ENCODE peak calls at places on chromosomes 6 and 20, in four cellular contexts. One of them, this sample, is unnamed. For H3K4me1, the result is how much of the 10 kb centered on the place peaks cover.

GRCh38 chr6:33252758-33253157 is 18.9 kb downstream of the VPS52 start:
- DNase-seq in esophagus squamous epithelium: no peak
- DNase-seq in cardiac muscle cell: no peak
- DNase-seq in ovary: no peak
- DNase-seq in this sample: no peak

GRCh38 chr6:157157228-157157627 is 166.1 kb downstream of the TMEM242 start:
- DNase-seq in esophagus squamous epithelium: no peak
- DNase-seq in ovary: no peak
- DNase-seq in cardiac muscle cell: no peak
- DNase-seq in this sample: no peak

GRCh38 chr6:6005467-6006427 is 978 bp downstream of the NRN1 start:
- DNase-seq in cardiac muscle cell: no peak
- DNase-seq in esophagus squamous epithelium: no peak
- DNase-seq in ovary: no peak
- DNase-seq in this sample: no peak

GRCh38 chr20:63931735-63932134 is 24.5 kb downstream of the UCKL1 start:
- DNase-seq in esophagus squamous epithelium: no peak
- DNase-seq in cardiac muscle cell: no peak
- DNase-seq in ovary: no peak
- DNase-seq in this sample: no peak

GRCh38 chr6:32967151-32968091 is 973 bp upstream of the BRD2 start:
- DNase-seq in esophagus squamous epithelium: no peak
- DNase-seq in ovary: no peak
- DNase-seq in cardiac muscle cell: no peak
- DNase-seq in this sample: peak

GRCh38 chr20:45993197-45993951 is 15.3 kb upstream of the MMP9 start:
- DNase-seq in ovary: no peak
- DNase-seq in cardiac muscle cell: peak
- DNase-seq in esophagus squamous epithelium: no peak
- DNase-seq in this sample: no peak

GRCh38 chr20:3296256-3297095 is 57.5 kb upstream of the SLC4A11 start:
- DNase-seq in cardiac muscle cell: no peak
- DNase-seq in esophagus squamous epithelium: no peak
- DNase-seq in ovary: no peak
- DNase-seq in this sample: no peak

GRCh38 chr6:30727920-30728605 is 7.9 kb downstream of the TUBB start:
- DNase-seq in ovary: no peak
- DNase-seq in esophagus squamous epithelium: no peak
- DNase-seq in cardiac muscle cell: no peak
- DNase-seq in this sample: no peak

GRCh38 chr20:37711001-37711400 is 17.2 kb downstream of the CTNNBL1 start:
- DNase-seq in ovary: no peak
- DNase-seq in esophagus squamous epithelium: no peak
- DNase-seq in cardiac muscle cell: no peak
- DNase-seq in this sample: no peak

GRCh38 chr6:170132561-170132991 is 158.3 kb downstream of the DLL1 start:
- DNase-seq in esophagus squamous epithelium: no peak
- DNase-seq in ovary: no peak
- DNase-seq in cardiac muscle cell: no peak
- DNase-seq in this sample: no peak

GRCh38 chr6:55445648-55446204 is 118.5 kb downstream of the GFRAL start:
- DNase-seq in ovary: no peak
- DNase-seq in cardiac muscle cell: peak
- DNase-seq in esophagus squamous epithelium: no peak
- DNase-seq in this sample: no peak

GRCh38 chr20:60131375-60131774 is 173.2 kb downstream of the CDH26 start:
- DNase-seq in cardiac muscle cell: no peak
- DNase-seq in ovary: no peak
- DNase-seq in esophagus squamous epithelium: no peak
- DNase-seq in this sample: no peak

GRCh38 chr6:54282186-54282585 is 26.1 kb upstream of the TINAG start:
- DNase-seq in esophagus squamous epithelium: no peak
- DNase-seq in ovary: no peak
- DNase-seq in cardiac muscle cell: no peak
- DNase-seq in this sample: peak

GRCh38 chr6:125252891-125253290 is 48.9 kb downstream of the HDDC2 start:
- DNase-seq in cardiac muscle cell: no peak
- DNase-seq in ovary: no peak
- DNase-seq in esophagus squamous epithelium: no peak
- DNase-seq in this sample: no peak
- H3K27ac ChIP-seq in cardiac muscle cell: no peak
- H3K27ac ChIP-seq in ovary: no peak
- H3K27ac ChIP-seq in esophagus squamous epithelium: no peak
- H3K27ac ChIP-seq in this sample: no peak

GRCh38 chr20:57265649-57266250 is 691 bp downstream of the BMP7 start:
- DNase-seq in ovary: no peak
- DNase-seq in cardiac muscle cell: no peak
- DNase-seq in esophagus squamous epithelium: no peak
- DNase-seq in this sample: no peak

GRCh38 chr20:57266251-57267157 is at the start of gene BMP7:
- DNase-seq in ovary: no peak
- DNase-seq in cardiac muscle cell: peak
- DNase-seq in esophagus squamous epithelium: no peak
- DNase-seq in this sample: no peak

GRCh38 chr20:57264151-57264792 is 2.2 kb downstream of the BMP7 start:
- DNase-seq in cardiac muscle cell: peak
- DNase-seq in esophagus squamous epithelium: no peak
- DNase-seq in ovary: no peak
- DNase-seq in this sample: no peak

GRCh38 chr20:57263767-57264150 is 2.7 kb downstream of the BMP7 start:
- DNase-seq in cardiac muscle cell: no peak
- DNase-seq in ovary: no peak
- DNase-seq in esophagus squamous epithelium: no peak
- DNase-seq in this sample: no peak

DNA sequence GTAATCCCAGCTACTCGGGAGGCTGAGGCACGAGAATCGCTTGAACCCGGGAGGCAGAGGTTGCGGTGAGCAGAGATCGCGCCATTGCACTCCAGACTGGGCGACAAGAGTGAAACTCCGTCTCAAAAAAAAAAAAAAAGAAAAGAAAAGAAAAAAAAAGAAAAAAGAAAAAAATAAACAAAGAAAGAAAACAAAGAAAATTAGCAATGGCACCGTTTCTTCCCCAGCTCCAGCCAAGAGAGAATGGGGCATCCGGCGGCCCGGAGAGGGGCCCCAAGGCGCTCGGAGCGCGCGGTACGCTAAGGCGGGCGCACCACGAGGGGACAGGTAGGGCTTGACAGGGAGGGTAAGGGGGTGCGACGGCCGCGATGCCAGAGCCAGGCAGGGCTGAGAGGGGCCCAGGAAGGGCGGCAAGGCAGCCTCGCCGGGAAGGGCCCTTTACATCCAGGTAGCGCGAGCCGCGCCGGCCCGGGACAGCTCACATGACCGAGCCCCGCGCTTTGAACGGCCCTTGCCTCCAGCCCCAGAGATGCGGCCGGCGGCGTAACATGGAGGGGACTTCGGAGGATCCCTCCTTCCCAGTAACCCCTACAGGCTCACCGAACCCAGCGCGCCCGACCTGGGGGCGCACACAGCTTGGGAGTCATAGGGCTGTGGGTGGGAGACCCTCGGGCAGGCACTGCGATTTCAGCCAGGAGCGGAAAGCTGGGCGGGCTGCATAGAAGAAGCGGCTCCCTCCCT is 1.4 kb downstream of the BMP7 start:
- DNase-seq in cardiac muscle cell: peak
- DNase-seq in esophagus squamous epithelium: no peak
- DNase-seq in ovary: no peak
- DNase-seq in this sample: no peak
- H3K4me1 ChIP-seq in cardiac muscle cell: under half
- H3K4me1 ChIP-seq in esophagus squamous epithelium: half or more
- H3K4me1 ChIP-seq in ovary: under half
- H3K4me1 ChIP-seq in this sample: under half

GRCh38 chr6:163393923-163394322 is 20.6 kb upstream of the QKI start:
- DNase-seq in ovary: no peak
- DNase-seq in esophagus squamous epithelium: no peak
- DNase-seq in cardiac muscle cell: no peak
- DNase-seq in this sample: no peak
- H3K27ac ChIP-seq in ovary: no peak
- H3K27ac ChIP-seq in esophagus squamous epithelium: no peak
- H3K27ac ChIP-seq in cardiac muscle cell: no peak
- H3K27ac ChIP-seq in this sample: no peak

DNA sequence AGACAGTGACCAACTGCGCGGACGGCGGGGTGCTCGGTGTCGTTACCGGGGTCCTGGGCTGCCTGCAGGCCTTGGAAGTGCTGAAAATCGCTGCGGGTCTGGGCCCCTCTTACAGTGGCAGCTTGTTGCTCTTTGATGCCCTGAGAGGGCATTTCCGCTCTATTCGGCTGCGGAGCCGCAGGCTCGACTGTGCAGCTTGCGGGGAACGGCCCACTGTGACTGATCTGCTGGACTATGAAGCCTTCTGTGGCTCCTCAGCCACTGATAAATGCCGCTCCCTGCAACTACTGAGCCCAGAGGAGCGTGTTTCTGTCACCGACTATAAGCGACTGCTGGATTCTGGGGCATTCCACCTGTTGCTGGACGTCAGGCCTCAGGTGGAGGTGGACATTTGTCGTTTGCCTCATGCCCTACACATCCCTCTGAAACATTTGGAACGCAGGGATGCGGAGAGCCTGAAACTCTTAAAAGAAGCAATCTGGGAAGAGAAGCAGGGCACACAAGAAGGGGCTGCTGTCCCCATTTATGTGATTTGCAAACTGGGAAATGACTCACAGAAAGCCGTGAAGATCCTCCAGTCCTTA is 1.0 kb downstream of the MOCS3 start:
- DNase-seq in ovary: no peak
- DNase-seq in cardiac muscle cell: no peak
- DNase-seq in esophagus squamous epithelium: no peak
- DNase-seq in this sample: no peak
- H3K4me1 ChIP-seq in ovary: under half
- H3K4me1 ChIP-seq in cardiac muscle cell: under half
- H3K4me1 ChIP-seq in esophagus squamous epithelium: half or more
- H3K4me1 ChIP-seq in this sample: under half

GRCh38 chr6:106100755-106101154 is 14.6 kb downstream of the PRDM1 start:
- DNase-seq in ovary: no peak
- DNase-seq in esophagus squamous epithelium: no peak
- DNase-seq in cardiac muscle cell: no peak
- DNase-seq in this sample: no peak

GRCh38 chr6:106101466-106101865 is 15.3 kb downstream of the PRDM1 start:
- DNase-seq in ovary: no peak
- DNase-seq in esophagus squamous epithelium: no peak
- DNase-seq in cardiac muscle cell: no peak
- DNase-seq in this sample: no peak

GRCh38 chr6:106098383-106099234 is 12.5 kb downstream of the PRDM1 start:
- DNase-seq in esophagus squamous epithelium: no peak
- DNase-seq in cardiac muscle cell: no peak
- DNase-seq in ovary: no peak
- DNase-seq in this sample: no peak

GRCh38 chr6:106097368-106098231 is 11.5 kb downstream of the PRDM1 start:
- DNase-seq in ovary: no peak
- DNase-seq in cardiac muscle cell: no peak
- DNase-seq in esophagus squamous epithelium: peak
- DNase-seq in this sample: no peak

DNA sequence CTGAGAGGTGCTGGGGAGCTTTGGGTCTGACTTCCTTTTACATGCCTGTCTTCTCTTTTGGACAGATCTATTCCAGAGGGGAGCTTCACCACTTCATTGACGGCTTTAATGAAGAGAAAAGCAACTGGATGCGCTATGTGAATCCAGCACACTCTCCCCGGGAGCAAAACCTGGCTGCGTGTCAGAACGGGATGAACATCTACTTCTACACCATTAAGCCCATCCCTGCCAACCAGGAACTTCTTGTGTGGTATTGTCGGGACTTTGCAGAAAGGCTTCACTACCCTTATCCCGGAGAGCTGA is 13.1 kb downstream of the PRDM1 start:
- DNase-seq in ovary: no peak
- DNase-seq in cardiac muscle cell: no peak
- DNase-seq in esophagus squamous epithelium: no peak
- DNase-seq in this sample: no peak
- H3K27ac ChIP-seq in ovary: peak
- H3K27ac ChIP-seq in cardiac muscle cell: no peak
- H3K27ac ChIP-seq in esophagus squamous epithelium: peak
- H3K27ac ChIP-seq in this sample: peak

DNA sequence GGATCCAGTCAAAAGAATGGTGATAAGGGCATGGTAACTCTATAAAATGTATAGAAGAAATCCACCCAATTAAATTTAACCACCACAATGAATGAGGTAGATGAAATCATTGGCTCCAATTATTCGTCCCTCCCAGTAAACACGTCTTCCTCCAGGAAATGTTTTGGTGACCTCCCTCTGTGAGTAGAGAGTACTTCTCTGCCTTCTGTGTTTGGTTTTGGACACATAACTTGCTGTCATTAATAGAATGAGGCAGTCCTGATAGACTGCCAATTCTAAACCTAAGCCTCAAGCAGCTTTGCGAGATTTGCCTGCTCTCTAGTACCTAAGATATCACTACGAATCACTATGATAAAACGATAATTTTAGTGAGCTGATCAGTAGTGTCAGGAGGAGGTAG is 632.8 kb downstream of the HDGFL1 start:
- DNase-seq in ovary: no peak
- DNase-seq in esophagus squamous epithelium: no peak
- DNase-seq in cardiac muscle cell: no peak
- DNase-seq in this sample: no peak
- H3K4me1 ChIP-seq in ovary: under half
- H3K4me1 ChIP-seq in esophagus squamous epithelium: under half
- H3K4me1 ChIP-seq in cardiac muscle cell: under half
- H3K4me1 ChIP-seq in this sample: under half

GRCh38 chr6:111685506-111685905 is 79.8 kb upstream of the TRAF3IP2 start:
- DNase-seq in cardiac muscle cell: no peak
- DNase-seq in ovary: no peak
- DNase-seq in esophagus squamous epithelium: no peak
- DNase-seq in this sample: no peak
- H3K27ac ChIP-seq in cardiac muscle cell: no peak
- H3K27ac ChIP-seq in ovary: no peak
- H3K27ac ChIP-seq in esophagus squamous epithelium: peak
- H3K27ac ChIP-seq in this sample: no peak